ENCODE peak calls at places on chromosomes 2 and 18, in five cellular contexts. One of them, this sample, is unnamed. For H3K27me3 and H3K4me1, the result is how much of the 10 kb centered on the place peaks cover.

GRCh38 chr2:201795608-201796477 is 10.5 kb upstream of the CDK15 start:
- DNase-seq in colonic mucosa: no peak
- DNase-seq in fibroblast of lung: peak
- DNase-seq in pancreas: no peak
- DNase-seq in CD8-positive, alpha-beta T cell: no peak
- DNase-seq in this sample: no peak

GRCh38 chr2:27118525-27119329 is at the start of gene CGREF1:
- DNase-seq in pancreas: no peak
- DNase-seq in CD8-positive, alpha-beta T cell: no peak
- DNase-seq in colonic mucosa: no peak
- DNase-seq in fibroblast of lung: no peak
- DNase-seq in this sample: no peak

GRCh38 chr2:134762508-134762907 is 43.7 kb upstream of the TMEM163 start:
- DNase-seq in CD8-positive, alpha-beta T cell: no peak
- DNase-seq in pancreas: peak
- DNase-seq in colonic mucosa: no peak
- DNase-seq in fibroblast of lung: no peak
- DNase-seq in this sample: no peak

GRCh38 chr18:13563390-13563805 is 163.0 kb downstream of the FAM210A start:
- DNase-seq in colonic mucosa: no peak
- DNase-seq in pancreas: no peak
- DNase-seq in fibroblast of lung: no peak
- DNase-seq in CD8-positive, alpha-beta T cell: no peak
- DNase-seq in this sample: no peak

GRCh38 chr2:135279209-135279608 is 227.1 kb downstream of the RAB3GAP1 start:
- DNase-seq in pancreas: no peak
- DNase-seq in CD8-positive, alpha-beta T cell: no peak
- DNase-seq in colonic mucosa: no peak
- DNase-seq in fibroblast of lung: no peak
- DNase-seq in this sample: no peak

GRCh38 chr2:54603796-54604195 is 119.7 kb upstream of the EML6 start:
- DNase-seq in colonic mucosa: no peak
- DNase-seq in CD8-positive, alpha-beta T cell: no peak
- DNase-seq in pancreas: no peak
- DNase-seq in fibroblast of lung: no peak
- DNase-seq in this sample: no peak

GRCh38 chr2:203804070-203804469 is 63.5 kb upstream of the CTLA4 start:
- DNase-seq in fibroblast of lung: peak
- DNase-seq in pancreas: no peak
- DNase-seq in colonic mucosa: no peak
- DNase-seq in CD8-positive, alpha-beta T cell: no peak
- DNase-seq in this sample: no peak

GRCh38 chr2:164479460-164479859 is 141.8 kb downstream of the GRB14 start:
- DNase-seq in fibroblast of lung: peak
- DNase-seq in colonic mucosa: no peak
- DNase-seq in CD8-positive, alpha-beta T cell: no peak
- DNase-seq in pancreas: no peak
- DNase-seq in this sample: no peak

GRCh38 chr2:26456701-26457224 is 21.2 kb downstream of the OTOF start:
- DNase-seq in fibroblast of lung: no peak
- DNase-seq in pancreas: no peak
- DNase-seq in CD8-positive, alpha-beta T cell: no peak
- DNase-seq in colonic mucosa: peak
- DNase-seq in this sample: no peak

GRCh38 chr18:46877329-46877987 is 39.8 kb downstream of the PIAS2 start:
- DNase-seq in colonic mucosa: peak
- DNase-seq in CD8-positive, alpha-beta T cell: no peak
- DNase-seq in fibroblast of lung: no peak
- DNase-seq in pancreas: no peak
- DNase-seq in this sample: no peak

GRCh38 chr2:73856214-73856613 is 27.5 kb downstream of the STAMBP start:
- DNase-seq in fibroblast of lung: peak
- DNase-seq in colonic mucosa: no peak
- DNase-seq in CD8-positive, alpha-beta T cell: no peak
- DNase-seq in pancreas: no peak
- DNase-seq in this sample: no peak

GRCh38 chr2:20725782-20726181 is 58.8 kb downstream of the GDF7 start:
- DNase-seq in CD8-positive, alpha-beta T cell: no peak
- DNase-seq in colonic mucosa: no peak
- DNase-seq in pancreas: no peak
- DNase-seq in fibroblast of lung: no peak
- DNase-seq in this sample: no peak

GRCh38 chr2:200703132-200703925 is 108.4 kb upstream of the BZW1 start:
- DNase-seq in CD8-positive, alpha-beta T cell: no peak
- DNase-seq in fibroblast of lung: peak
- DNase-seq in colonic mucosa: peak
- DNase-seq in pancreas: no peak
- DNase-seq in this sample: no peak

GRCh38 chr2:72915907-72916742 is 1.2 kb upstream of the EMX1 start:
- DNase-seq in fibroblast of lung: peak
- DNase-seq in CD8-positive, alpha-beta T cell: peak
- DNase-seq in pancreas: peak
- DNase-seq in colonic mucosa: peak
- DNase-seq in this sample: no peak

GRCh38 chr2:230498506-230499107 is 82.6 kb downstream of the SP100 start:
- DNase-seq in fibroblast of lung: no peak
- DNase-seq in CD8-positive, alpha-beta T cell: no peak
- DNase-seq in pancreas: no peak
- DNase-seq in colonic mucosa: no peak
- DNase-seq in this sample: no peak

GRCh38 chr18:57908092-57908491 is 105.0 kb upstream of the ATP8B1 start:
- DNase-seq in CD8-positive, alpha-beta T cell: no peak
- DNase-seq in pancreas: no peak
- DNase-seq in colonic mucosa: no peak
- DNase-seq in fibroblast of lung: no peak
- DNase-seq in this sample: no peak

GRCh38 chr2:238389985-238390682 is 36.6 kb upstream of the ASB1 start:
- DNase-seq in fibroblast of lung: peak
- DNase-seq in CD8-positive, alpha-beta T cell: no peak
- DNase-seq in colonic mucosa: no peak
- DNase-seq in pancreas: peak
- DNase-seq in this sample: peak

GRCh38 chr2:63842149-63843061 is 709 bp downstream of the UGP2 start:
- DNase-seq in fibroblast of lung: peak
- DNase-seq in pancreas: no peak
- DNase-seq in colonic mucosa: peak
- DNase-seq in CD8-positive, alpha-beta T cell: peak
- DNase-seq in this sample: peak

GRCh38 chr2:157596992-157597681 is 31.5 kb downstream of the ACVR1C start:
- DNase-seq in CD8-positive, alpha-beta T cell: peak
- DNase-seq in fibroblast of lung: peak
- DNase-seq in pancreas: peak
- DNase-seq in colonic mucosa: no peak
- DNase-seq in this sample: peak

GRCh38 chr2:120453635-120453998 is 107.7 kb downstream of the INHBB start:
- DNase-seq in fibroblast of lung: no peak
- DNase-seq in colonic mucosa: no peak
- DNase-seq in pancreas: no peak
- DNase-seq in CD8-positive, alpha-beta T cell: no peak
- DNase-seq in this sample: no peak
- H3K27me3 ChIP-seq in fibroblast of lung: under half
- H3K27me3 ChIP-seq in colonic mucosa: under half
- H3K27me3 ChIP-seq in pancreas: under half
- H3K27me3 ChIP-seq in CD8-positive, alpha-beta T cell: under half
- H3K27me3 ChIP-seq in this sample: under half

DNA sequence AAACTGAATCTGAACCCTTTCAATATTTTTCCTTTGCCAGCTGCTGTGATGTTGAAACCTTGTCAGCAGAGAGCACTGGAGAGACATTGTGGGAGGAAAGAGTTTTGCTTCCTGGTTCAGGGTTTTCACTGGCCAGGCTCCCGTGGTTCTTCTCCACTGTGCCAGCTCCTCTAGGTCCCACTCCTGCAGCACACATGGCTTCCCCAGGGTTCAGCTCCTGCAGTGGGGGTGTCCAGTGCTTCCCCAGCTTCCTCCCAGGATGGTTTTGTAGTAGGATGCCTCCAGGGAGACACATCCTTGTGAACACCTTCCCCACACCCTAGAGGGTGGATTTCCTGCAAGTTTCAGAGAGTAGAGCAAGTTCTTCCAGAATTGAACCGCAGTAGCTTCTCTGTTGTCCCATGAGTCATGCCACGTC is 24.0 kb upstream of the SULT1C3 start:
- DNase-seq in colonic mucosa: peak
- DNase-seq in CD8-positive, alpha-beta T cell: no peak
- DNase-seq in pancreas: no peak
- DNase-seq in fibroblast of lung: peak
- DNase-seq in this sample: no peak
- TF ChIP-seq CTCF in colonic mucosa: peak
- TF ChIP-seq CTCF in CD8-positive, alpha-beta T cell: no peak
- TF ChIP-seq CTCF in pancreas: no peak
- TF ChIP-seq CTCF in fibroblast of lung: peak
- TF ChIP-seq CTCF in this sample: peak

GRCh38 chr2:112318515-112318914 is 43.1 kb downstream of the ZC3H6 start:
- DNase-seq in CD8-positive, alpha-beta T cell: no peak
- DNase-seq in fibroblast of lung: no peak
- DNase-seq in colonic mucosa: no peak
- DNase-seq in pancreas: no peak
- DNase-seq in this sample: no peak

GRCh38 chr2:112312821-112313220 is 37.4 kb downstream of the ZC3H6 start:
- DNase-seq in colonic mucosa: no peak
- DNase-seq in CD8-positive, alpha-beta T cell: no peak
- DNase-seq in pancreas: no peak
- DNase-seq in fibroblast of lung: no peak
- DNase-seq in this sample: no peak

GRCh38 chr2:112321375-112322320 is 46.3 kb downstream of the ZC3H6 start:
- DNase-seq in colonic mucosa: no peak
- DNase-seq in CD8-positive, alpha-beta T cell: no peak
- DNase-seq in fibroblast of lung: no peak
- DNase-seq in pancreas: no peak
- DNase-seq in this sample: no peak

GRCh38 chr2:112314856-112315255 is 39.5 kb downstream of the ZC3H6 start:
- DNase-seq in pancreas: no peak
- DNase-seq in fibroblast of lung: peak
- DNase-seq in CD8-positive, alpha-beta T cell: no peak
- DNase-seq in colonic mucosa: no peak
- DNase-seq in this sample: no peak

GRCh38 chr2:112317303-112318158 is 42.1 kb downstream of the ZC3H6 start:
- DNase-seq in CD8-positive, alpha-beta T cell: no peak
- DNase-seq in fibroblast of lung: peak
- DNase-seq in pancreas: no peak
- DNase-seq in colonic mucosa: no peak
- DNase-seq in this sample: no peak
- H3K4me1 ChIP-seq in CD8-positive, alpha-beta T cell: under half
- H3K4me1 ChIP-seq in fibroblast of lung: under half
- H3K4me1 ChIP-seq in pancreas: under half
- H3K4me1 ChIP-seq in colonic mucosa: under half
- H3K4me1 ChIP-seq in this sample: under half

GRCh38 chr2:241817126-241817820 is 8.3 kb downstream of the NEU4 start:
- DNase-seq in fibroblast of lung: no peak
- DNase-seq in colonic mucosa: no peak
- DNase-seq in pancreas: no peak
- DNase-seq in CD8-positive, alpha-beta T cell: no peak
- DNase-seq in this sample: no peak
- H3K27me3 ChIP-seq in fibroblast of lung: under half
- H3K27me3 ChIP-seq in colonic mucosa: under half
- H3K27me3 ChIP-seq in pancreas: under half
- H3K27me3 ChIP-seq in CD8-positive, alpha-beta T cell: under half
- H3K27me3 ChIP-seq in this sample: under half